ENCODE peak calls at places on chromosome 2, in eight cellular contexts. One of them, this sample, is unnamed.

GRCh38 chr2:101515512-101515911 is 40.6 kb upstream of the RFX8 start:
- DNase-seq in fibroblast of lung: peak; percentile 89
- DNase-seq in sigmoid colon: peak; percentile 77
- DNase-seq in lower lobe of right lung: no peak
- DNase-seq in right atrium auricular region: no peak
- DNase-seq in H1: no peak
- DNase-seq in body of pancreas: peak; percentile 37
- DNase-seq in HCT116: no peak
- DNase-seq in this sample: peak; percentile 83

GRCh38 chr2:83058683-83059082 is 1400.4 kb downstream of the SUCLG1 start:
- DNase-seq in fibroblast of lung: no peak
- DNase-seq in sigmoid colon: no peak
- DNase-seq in lower lobe of right lung: no peak
- DNase-seq in right atrium auricular region: no peak
- DNase-seq in H1: no peak
- DNase-seq in body of pancreas: no peak
- DNase-seq in HCT116: no peak
- DNase-seq in this sample: no peak

GRCh38 chr2:231299267-231299666 is 96.2 kb upstream of the B3GNT7 start:
- DNase-seq in fibroblast of lung: no peak
- DNase-seq in sigmoid colon: no peak
- DNase-seq in lower lobe of right lung: no peak
- DNase-seq in right atrium auricular region: no peak
- DNase-seq in H1: no peak
- DNase-seq in body of pancreas: peak; percentile 30
- DNase-seq in HCT116: no peak
- DNase-seq in this sample: no peak

GRCh38 chr2:98871506-98871905 is 64.5 kb downstream of the CRACDL start:
- DNase-seq in fibroblast of lung: no peak
- DNase-seq in sigmoid colon: no peak
- DNase-seq in lower lobe of right lung: no peak
- DNase-seq in right atrium auricular region: no peak
- DNase-seq in H1: no peak
- DNase-seq in body of pancreas: no peak
- DNase-seq in HCT116: no peak
- DNase-seq in this sample: no peak

GRCh38 chr2:227545990-227546389 is 52.7 kb upstream of the SCYGR2 start:
- DNase-seq in fibroblast of lung: no peak
- DNase-seq in sigmoid colon: no peak
- DNase-seq in lower lobe of right lung: no peak
- DNase-seq in right atrium auricular region: no peak
- DNase-seq in H1: no peak
- DNase-seq in body of pancreas: no peak
- DNase-seq in HCT116: no peak
- DNase-seq in this sample: no peak

GRCh38 chr2:151334082-151334815 is 23.1 kb upstream of the TNFAIP6 start:
- DNase-seq in fibroblast of lung: peak; percentile 93
- DNase-seq in sigmoid colon: no peak
- DNase-seq in lower lobe of right lung: no peak
- DNase-seq in right atrium auricular region: no peak
- DNase-seq in H1: no peak
- DNase-seq in body of pancreas: no peak
- DNase-seq in HCT116: no peak
- DNase-seq in this sample: peak; percentile 92

GRCh38 chr2:222707689-222708273 is 36.3 kb downstream of the MOGAT1 start:
- DNase-seq in fibroblast of lung: peak; percentile 89
- DNase-seq in sigmoid colon: no peak
- DNase-seq in lower lobe of right lung: no peak
- DNase-seq in right atrium auricular region: no peak
- DNase-seq in H1: no peak
- DNase-seq in body of pancreas: no peak
- DNase-seq in HCT116: no peak
- DNase-seq in this sample: peak; percentile 90

GRCh38 chr2:229408982-229409381 is 137.9 kb upstream of the PID1 start:
- DNase-seq in fibroblast of lung: no peak
- DNase-seq in sigmoid colon: no peak
- DNase-seq in lower lobe of right lung: no peak
- DNase-seq in right atrium auricular region: no peak
- DNase-seq in H1: no peak
- DNase-seq in body of pancreas: no peak
- DNase-seq in HCT116: no peak
- DNase-seq in this sample: no peak

GRCh38 chr2:172119089-172119488 is 16.4 kb upstream of the DLX2 start:
- DNase-seq in fibroblast of lung: peak; percentile 82
- DNase-seq in sigmoid colon: no peak
- DNase-seq in lower lobe of right lung: no peak
- DNase-seq in right atrium auricular region: no peak
- DNase-seq in H1: no peak
- DNase-seq in body of pancreas: no peak
- DNase-seq in HCT116: no peak
- DNase-seq in this sample: peak; percentile 80

GRCh38 chr2:120267348-120267747 is 14.7 kb downstream of the RALB start:
- DNase-seq in fibroblast of lung: no peak
- DNase-seq in sigmoid colon: no peak
- DNase-seq in lower lobe of right lung: no peak
- DNase-seq in right atrium auricular region: no peak
- DNase-seq in H1: no peak
- DNase-seq in body of pancreas: no peak
- DNase-seq in HCT116: no peak
- DNase-seq in this sample: no peak

GRCh38 chr2:215063526-215063925 is 74.9 kb downstream of the ABCA12 start:
- DNase-seq in fibroblast of lung: no peak
- DNase-seq in sigmoid colon: no peak
- DNase-seq in lower lobe of right lung: no peak
- DNase-seq in right atrium auricular region: no peak
- DNase-seq in H1: no peak
- DNase-seq in body of pancreas: no peak
- DNase-seq in HCT116: no peak
- DNase-seq in this sample: no peak

GRCh38 chr2:8819194-8819593 is 18.2 kb downstream of the KIDINS220 start:
- DNase-seq in fibroblast of lung: peak; percentile 40
- DNase-seq in sigmoid colon: no peak
- DNase-seq in lower lobe of right lung: no peak
- DNase-seq in right atrium auricular region: no peak
- DNase-seq in H1: no peak
- DNase-seq in body of pancreas: no peak
- DNase-seq in HCT116: no peak
- DNase-seq in this sample: peak; percentile 16

DNA sequence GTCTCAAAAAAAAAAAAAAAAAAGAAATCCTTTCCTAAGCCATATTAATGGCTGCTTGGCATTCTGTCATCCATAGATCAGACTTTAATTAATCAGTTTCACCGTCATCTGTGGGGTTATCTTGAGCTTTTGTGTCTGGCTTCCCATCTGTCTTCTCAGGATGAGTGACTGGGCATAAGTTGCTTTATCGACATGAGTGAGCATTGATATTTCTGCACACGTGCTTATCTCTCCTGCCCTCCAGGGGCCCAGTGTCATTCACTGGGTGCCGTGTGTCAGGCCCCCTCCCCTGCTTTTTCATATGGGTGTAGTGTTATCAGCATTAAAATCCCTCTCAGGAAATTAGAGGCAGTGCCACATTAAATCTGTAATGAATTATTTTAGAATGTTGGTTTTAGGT is 65.6 kb downstream of the SH3BP4 start:
- DNase-seq in fibroblast of lung: no peak
- DNase-seq in sigmoid colon: no peak
- DNase-seq in lower lobe of right lung: no peak
- DNase-seq in right atrium auricular region: no peak
- DNase-seq in H1: no peak
- DNase-seq in body of pancreas: no peak
- DNase-seq in HCT116: no peak
- DNase-seq in this sample: no peak
- H3K4me1 ChIP-seq in fibroblast of lung: peaks cover 15% of the 10 kb centered on the region
- H3K4me1 ChIP-seq in sigmoid colon: no peaks in the 10 kb centered on the region
- H3K4me1 ChIP-seq in lower lobe of right lung: no peaks in the 10 kb centered on the region
- H3K4me1 ChIP-seq in right atrium auricular region: peaks cover 2% of the 10 kb centered on the region
- H3K4me1 ChIP-seq in H1: peaks cover 6% of the 10 kb centered on the region
- H3K4me1 ChIP-seq in body of pancreas: peaks cover 25% of the 10 kb centered on the region
- H3K4me1 ChIP-seq in HCT116: peaks cover 13% of the 10 kb centered on the region
- H3K4me1 ChIP-seq in this sample: peaks cover 17% of the 10 kb centered on the region

GRCh38 chr2:40178171-40178778 is 273.6 kb downstream of the SLC8A1 start:
- DNase-seq in fibroblast of lung: no peak
- DNase-seq in sigmoid colon: no peak
- DNase-seq in lower lobe of right lung: no peak
- DNase-seq in right atrium auricular region: no peak
- DNase-seq in H1: no peak
- DNase-seq in body of pancreas: no peak
- DNase-seq in HCT116: no peak
- DNase-seq in this sample: no peak
- TF ChIP-seq CTCF in fibroblast of lung: no peak
- TF ChIP-seq CTCF in sigmoid colon: no peak
- TF ChIP-seq CTCF in lower lobe of right lung: no peak
- TF ChIP-seq CTCF in right atrium auricular region: no peak
- TF ChIP-seq CTCF in H1: no peak
- TF ChIP-seq CTCF in body of pancreas: no peak
- TF ChIP-seq CTCF in HCT116: no peak
- TF ChIP-seq CTCF in this sample: no peak

DNA sequence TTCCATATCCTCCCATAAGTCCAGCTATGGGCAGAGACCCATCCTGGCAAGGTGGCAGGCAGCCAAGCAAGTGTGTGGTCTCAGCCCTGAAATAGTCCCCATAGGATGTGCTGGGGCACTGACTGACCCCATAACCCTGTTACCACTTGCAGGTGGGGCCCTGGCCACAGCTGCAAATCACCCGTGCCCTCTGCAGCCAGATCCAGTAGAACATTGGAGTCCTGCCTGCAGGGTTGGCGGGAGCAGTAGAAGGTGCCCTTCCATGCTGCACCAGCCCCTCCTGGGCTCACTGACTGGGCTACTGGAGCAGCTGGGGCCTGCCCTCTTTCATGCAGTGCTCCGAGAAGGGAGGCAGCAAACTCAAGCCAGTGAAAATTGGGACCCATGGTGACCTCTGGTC is 112.6 kb upstream of the MCFD2 start:
- DNase-seq in fibroblast of lung: no peak
- DNase-seq in sigmoid colon: no peak
- DNase-seq in lower lobe of right lung: no peak
- DNase-seq in right atrium auricular region: no peak
- DNase-seq in H1: no peak
- DNase-seq in body of pancreas: no peak
- DNase-seq in HCT116: no peak
- DNase-seq in this sample: no peak
- H3K27ac ChIP-seq in fibroblast of lung: no peak overlapping the region
- H3K27ac ChIP-seq in sigmoid colon: peak overlapping the region; percentile 74
- H3K27ac ChIP-seq in lower lobe of right lung: peak overlapping the region; percentile 0
- H3K27ac ChIP-seq in right atrium auricular region: peak overlapping the region; percentile 84
- H3K27ac ChIP-seq in H1: peak overlapping the region; percentile 10
- H3K27ac ChIP-seq in body of pancreas: no peak overlapping the region
- H3K27ac ChIP-seq in HCT116: no peak overlapping the region
- H3K27ac ChIP-seq in this sample: no peak overlapping the region

GRCh38 chr2:60513996-60514395 is 39.5 kb downstream of the BCL11A start:
- DNase-seq in fibroblast of lung: no peak
- DNase-seq in sigmoid colon: no peak
- DNase-seq in lower lobe of right lung: no peak
- DNase-seq in right atrium auricular region: peak; percentile 52
- DNase-seq in H1: no peak
- DNase-seq in body of pancreas: no peak
- DNase-seq in HCT116: no peak
- DNase-seq in this sample: no peak
- H3K4me1 ChIP-seq in fibroblast of lung: peaks cover 2% of the 10 kb centered on the region
- H3K4me1 ChIP-seq in sigmoid colon: peaks cover 49% of the 10 kb centered on the region
- H3K4me1 ChIP-seq in lower lobe of right lung: no peaks in the 10 kb centered on the region
- H3K4me1 ChIP-seq in right atrium auricular region: peaks cover 11% of the 10 kb centered on the region
- H3K4me1 ChIP-seq in H1: peaks cover 58% of the 10 kb centered on the region
- H3K4me1 ChIP-seq in body of pancreas: peaks cover 23% of the 10 kb centered on the region
- H3K4me1 ChIP-seq in HCT116: peaks cover 8% of the 10 kb centered on the region
- H3K4me1 ChIP-seq in this sample: peaks cover 29% of the 10 kb centered on the region

DNA sequence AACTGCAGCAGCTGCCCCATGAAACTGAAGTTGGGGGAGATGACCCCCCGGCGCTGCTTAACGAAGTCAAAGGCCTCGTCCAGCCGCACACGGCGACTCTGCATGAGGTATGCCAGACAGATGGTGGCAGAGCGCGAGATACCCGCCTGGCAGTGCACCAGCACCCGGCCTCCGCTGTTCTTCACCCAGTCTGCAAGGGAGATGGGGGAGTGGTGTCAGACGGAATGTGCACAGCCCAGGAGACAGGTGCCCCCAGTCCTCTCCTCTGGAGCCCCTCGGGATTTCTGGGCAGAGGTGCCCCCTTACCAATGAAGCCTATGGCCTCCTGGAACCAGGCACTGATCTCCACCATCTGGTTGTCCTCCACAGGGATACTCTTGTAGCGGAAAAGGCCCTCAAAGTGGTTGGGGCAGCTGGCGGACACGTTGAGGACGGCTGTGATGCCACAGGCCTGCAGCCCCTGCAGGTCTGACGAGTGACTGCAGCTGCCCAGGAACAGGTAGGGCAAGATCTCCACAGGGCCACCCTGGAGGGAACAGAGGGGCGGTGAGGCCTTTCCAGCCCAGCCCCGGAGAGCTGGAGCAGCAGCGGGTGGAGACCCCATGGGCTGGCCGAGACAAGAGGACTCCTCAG is 1.3 kb downstream of the DUSP2 start:
- DNase-seq in fibroblast of lung: no peak
- DNase-seq in sigmoid colon: peak; percentile 59
- DNase-seq in lower lobe of right lung: peak; percentile 44
- DNase-seq in right atrium auricular region: no peak
- DNase-seq in H1: no peak
- DNase-seq in body of pancreas: peak; percentile 11
- DNase-seq in HCT116: peak; percentile 27
- DNase-seq in this sample: no peak
- TF ChIP-seq CTCF in fibroblast of lung: no peak
- TF ChIP-seq CTCF in sigmoid colon: no peak
- TF ChIP-seq CTCF in lower lobe of right lung: no peak
- TF ChIP-seq CTCF in right atrium auricular region: no peak
- TF ChIP-seq CTCF in H1: no peak
- TF ChIP-seq CTCF in body of pancreas: no peak
- TF ChIP-seq CTCF in HCT116: no peak
- TF ChIP-seq CTCF in this sample: no peak

DNA sequence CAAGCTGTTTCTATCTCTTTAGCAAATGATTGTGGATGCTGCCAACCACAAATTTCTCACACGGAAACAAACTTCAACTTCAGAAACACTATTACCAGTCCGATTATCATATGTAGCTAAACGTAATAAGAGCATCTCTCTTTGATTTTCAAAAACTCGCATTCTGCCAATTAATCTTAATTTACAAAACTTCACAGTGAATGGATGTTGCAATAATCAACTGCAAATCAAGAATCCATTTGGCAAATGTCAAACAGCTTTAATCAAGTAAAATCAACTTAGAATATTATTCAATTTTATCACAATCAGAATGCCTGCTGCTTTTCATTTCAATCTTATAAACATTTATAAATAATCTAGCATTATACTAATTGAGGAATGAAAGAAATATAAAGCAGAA is 54.2 kb downstream of the DTNB start:
- DNase-seq in fibroblast of lung: no peak
- DNase-seq in sigmoid colon: no peak
- DNase-seq in lower lobe of right lung: no peak
- DNase-seq in right atrium auricular region: no peak
- DNase-seq in H1: no peak
- DNase-seq in body of pancreas: no peak
- DNase-seq in HCT116: no peak
- DNase-seq in this sample: no peak
- H3K27ac ChIP-seq in fibroblast of lung: no peak overlapping the region
- H3K27ac ChIP-seq in sigmoid colon: no peak overlapping the region
- H3K27ac ChIP-seq in lower lobe of right lung: no peak overlapping the region
- H3K27ac ChIP-seq in right atrium auricular region: no peak overlapping the region
- H3K27ac ChIP-seq in H1: no peak overlapping the region
- H3K27ac ChIP-seq in body of pancreas: no peak overlapping the region
- H3K27ac ChIP-seq in HCT116: no peak overlapping the region
- H3K27ac ChIP-seq in this sample: peak overlapping the region; percentile 8